ENCODE peak calls at places on chromosomes 13 and 19, in nine cellular contexts. N is neuronal stem cell, F is endothelial cell of umbilical vein, J is fibroblast of lung, X is trophoblast cell, A is colonic mucosa, U is GM23248, B is SK-N-SH, G is DND-41. K is an unnamed sample.

GRCh38 chr19:18173054-18173571 is 500 bp upstream of the IFI30 start:
- DNase-seq in N (no peak), F (no peak), J (no peak), X (peak), A (no peak), U (peak), B (no peak), G (no peak), K (peak)

GRCh38 chr13:34357435-34358232 is 539.7 kb downstream of the RFC3 start:
- DNase-seq in N (no peak), F (peak), J (peak), X (no peak), A (no peak), U (peak), B (no peak), G (no peak), K (no peak)

GRCh38 chr13:33111414-33112110 is 95.3 kb downstream of the KL start:
- DNase-seq in N (no peak), F (peak), J (peak), X (no peak), A (peak), U (peak), B (no peak), G (no peak), K (no peak)

GRCh38 chr13:104571161-104571889 is 1505.1 kb upstream of the SLC10A2 start:
- DNase-seq in N (peak), F (peak), J (peak), X (peak), A (peak), U (peak), B (peak), G (peak), K (no peak)

GRCh38 chr13:26515721-26516120 is 41.8 kb upstream of the WASF3 start:
- DNase-seq in N (no peak), F (no peak), J (no peak), X (no peak), A (no peak), U (no peak), B (no peak), G (no peak), K (no peak)

GRCh38 chr13:43411211-43411610 is 375.6 kb downstream of the ENOX1 start:
- DNase-seq in N (no peak), F (no peak), J (no peak), X (no peak), A (no peak), U (no peak), B (no peak), G (no peak), K (no peak)

GRCh38 chr13:26710166-26710565 is 50.4 kb downstream of the GPR12 start:
- DNase-seq in N (no peak), F (no peak), J (no peak), X (no peak), A (no peak), U (no peak), B (no peak), G (no peak), K (no peak)

GRCh38 chr13:44108345-44108858 is 228.7 kb downstream of the LACC1 start:
- DNase-seq in N (no peak), F (peak), J (no peak), X (peak), A (peak), U (no peak), B (no peak), G (no peak), K (peak)

GRCh38 chr19:31451686-31452325 is 102.6 kb upstream of the TSHZ3 start:
- DNase-seq in N (no peak), F (no peak), J (peak), X (peak), A (no peak), U (peak), B (no peak), G (no peak), K (no peak)

GRCh38 chr19:16850133-16850532 is 20.9 kb downstream of the SIN3B start:
- DNase-seq in N (no peak), F (no peak), J (peak), X (no peak), A (no peak), U (peak), B (no peak), G (no peak), K (no peak)

GRCh38 chr13:94413545-94413944 is 65.9 kb downstream of the DCT start:
- DNase-seq in N (no peak), F (no peak), J (no peak), X (no peak), A (no peak), U (no peak), B (no peak), G (no peak), K (no peak)

GRCh38 chr19:56282809-56283208 is 10.3 kb downstream of the EDDM13 start:
- DNase-seq in N (no peak), F (no peak), J (no peak), X (no peak), A (no peak), U (no peak), B (no peak), G (no peak), K (no peak)

GRCh38 chr13:24153347-24153746 is 7.2 kb upstream of the SPATA13 start:
- DNase-seq in N (no peak), F (no peak), J (no peak), X (no peak), A (no peak), U (no peak), B (no peak), G (no peak), K (no peak)

GRCh38 chr19:42410371-42410770 is 16.8 kb downstream of the LIPE start:
- DNase-seq in N (no peak), F (no peak), J (no peak), X (no peak), A (no peak), U (no peak), B (no peak), G (no peak), K (peak)

GRCh38 chr13:41751734-41752445 is 209.0 kb downstream of the VWA8 start:
- DNase-seq in N (no peak), F (no peak), J (no peak), X (no peak), A (no peak), U (no peak), B (no peak), G (no peak), K (no peak)

GRCh38 chr19:46069841-46070341 is 29.1 kb upstream of the IGFL4 start:
- DNase-seq in N (no peak), F (peak), J (peak), X (peak), A (no peak), U (peak), B (no peak), G (no peak), K (no peak)

GRCh38 chr13:87923713-87924112 is 252.5 kb downstream of the SLITRK5 start:
- DNase-seq in N (no peak), F (no peak), J (no peak), X (no peak), A (no peak), U (no peak), B (no peak), G (no peak), K (no peak)

GRCh38 chr19:11535792-11536595 is 2.7 kb upstream of the CNN1 start:
- DNase-seq in N (peak), F (peak), J (peak), X (peak), A (peak), U (peak), B (peak), G (peak), K (peak)

GRCh38 chr19:6803036-6803404 is 30.5 kb downstream of the VAV1 start:
- DNase-seq in N (no peak), F (no peak), J (no peak), X (no peak), A (no peak), U (no peak), B (no peak), G (no peak), K (no peak)

GRCh38 chr13:27534108-27534975 is 84.0 kb upstream of the MTIF3 start:
- DNase-seq in N (no peak), F (no peak), J (no peak), X (no peak), A (no peak), U (no peak), B (no peak), G (no peak), K (no peak)

GRCh38 chr19:47280183-47280797 is 5.6 kb downstream of the INAFM1 start:
- DNase-seq in N (no peak), F (peak), J (no peak), X (peak), A (no peak), U (peak), B (peak), G (peak), K (no peak)

GRCh38 chr13:108920137-108920536 is 290.7 kb downstream of the MYO16 start:
- DNase-seq in N (no peak), F (no peak), J (no peak), X (no peak), A (no peak), U (no peak), B (no peak), G (no peak), K (no peak)

GRCh38 chr19:48991823-48992570 is 1.1 kb downstream of the GYS1 start:
- DNase-seq in N (no peak), F (peak), J (peak), X (peak), A (peak), U (peak), B (peak), G (peak), K (no peak)

GRCh38 chr19:41801682-41802317 is 5.4 kb downstream of the CEACAM3 start:
- DNase-seq in N (no peak), F (no peak), J (no peak), X (peak), A (no peak), U (no peak), B (no peak), G (no peak), K (no peak)

GRCh38 chr19:9528757-9529336 is 9.6 kb downstream of the ZNF426 start:
- DNase-seq in N (no peak), F (peak), J (peak), X (no peak), A (no peak), U (peak), B (no peak), G (no peak), K (no peak)

GRCh38 chr19:15378529-15379082 is 981 bp downstream of the AKAP8 start:
- DNase-seq in N (peak), F (peak), J (peak), X (peak), A (peak), U (peak), B (peak), G (peak), K (peak)

GRCh38 chr13:111326981-111327642 is 6.7 kb downstream of the TEX29 start:
- DNase-seq in N (no peak), F (no peak), J (no peak), X (no peak), A (no peak), U (no peak), B (no peak), G (no peak), K (no peak)

GRCh38 chr13:100438059-100438788 is 150.4 kb downstream of the GGACT start:
- DNase-seq in N (no peak), F (no peak), J (no peak), X (no peak), A (no peak), U (no peak), B (no peak), G (no peak), K (no peak)

GRCh38 chr13:74641586-74641985 is 507.4 kb upstream of the KLF12 start:
- DNase-seq in N (no peak), F (no peak), J (peak), X (no peak), A (no peak), U (peak), B (no peak), G (no peak), K (no peak)

GRCh38 chr13:107351305-107351704 is 783.4 kb upstream of the ARGLU1 start:
- DNase-seq in N (no peak), F (peak), J (peak), X (peak), A (no peak), U (no peak), B (no peak), G (no peak), K (no peak)

GRCh38 chr13:67119481-67119883 is 110.7 kb downstream of the PCDH9 start:
- DNase-seq in N (no peak), F (peak), J (peak), X (peak), A (no peak), U (peak), B (no peak), G (no peak), K (no peak)

GRCh38 chr19:32324631-32325215 is 20.7 kb upstream of the ZNF507 start:
- DNase-seq in N (no peak), F (no peak), J (no peak), X (no peak), A (no peak), U (peak), B (no peak), G (no peak), K (no peak)

GRCh38 chr13:108269601-108270328 is at the start of gene TNFSF13B:
- DNase-seq in N (no peak), F (peak), J (peak), X (peak), A (peak), U (peak), B (peak), G (no peak), K (peak)

GRCh38 chr13:78650725-78651083 is 8.3 kb downstream of the OBI1 start:
- DNase-seq in N (no peak), F (no peak), J (no peak), X (no peak), A (no peak), U (peak), B (no peak), G (no peak), K (no peak)

DNA sequence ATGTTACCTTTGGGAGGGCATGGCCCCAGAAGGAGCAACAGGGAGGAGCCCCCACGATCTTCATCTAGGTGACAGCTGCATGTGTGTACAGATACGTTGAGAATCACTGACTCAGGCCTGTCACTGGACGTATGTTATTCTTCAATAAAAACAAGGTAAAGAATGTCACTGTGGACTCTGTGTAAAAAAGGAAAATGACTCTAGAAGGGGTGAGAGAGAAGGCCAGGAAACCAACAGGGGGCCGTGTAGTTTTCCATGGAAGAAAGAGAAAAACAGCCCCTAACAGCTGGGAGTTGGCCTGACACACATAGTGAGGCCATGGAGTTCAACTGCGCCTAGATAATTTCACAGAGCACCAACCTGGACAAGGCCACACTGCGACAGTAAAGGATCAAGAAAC is 1.9 kb upstream of the LYPD3 start:
- DNase-seq in N (no peak), F (no peak), J (no peak), X (no peak), A (no peak), U (no peak), B (no peak), G (no peak), K (no peak)
- H3K9ac ChIP-seq in N (no peak), F (no peak), J (no peak), X (no peak), A (no peak), U (no peak), B (no peak), G (no peak), K (no peak)

GRCh38 chr19:14349426-14349825 is 31.8 kb upstream of the ADGRE5 start:
- DNase-seq in N (no peak), F (no peak), J (no peak), X (no peak), A (no peak), U (no peak), B (no peak), G (no peak), K (no peak)

GRCh38 chr19:14350302-14350701 is 30.9 kb upstream of the ADGRE5 start:
- DNase-seq in N (no peak), F (no peak), J (no peak), X (no peak), A (no peak), U (no peak), B (no peak), G (no peak), K (no peak)

GRCh38 chr19:14350866-14351265 is 30.4 kb upstream of the ADGRE5 start:
- DNase-seq in N (no peak), F (no peak), J (no peak), X (no peak), A (no peak), U (no peak), B (no peak), G (no peak), K (no peak)

GRCh38 chr19:14346279-14346678 is 35.0 kb upstream of the ADGRE5 start:
- DNase-seq in N (no peak), F (no peak), J (no peak), X (no peak), A (no peak), U (no peak), B (no peak), G (no peak), K (no peak)

DNA sequence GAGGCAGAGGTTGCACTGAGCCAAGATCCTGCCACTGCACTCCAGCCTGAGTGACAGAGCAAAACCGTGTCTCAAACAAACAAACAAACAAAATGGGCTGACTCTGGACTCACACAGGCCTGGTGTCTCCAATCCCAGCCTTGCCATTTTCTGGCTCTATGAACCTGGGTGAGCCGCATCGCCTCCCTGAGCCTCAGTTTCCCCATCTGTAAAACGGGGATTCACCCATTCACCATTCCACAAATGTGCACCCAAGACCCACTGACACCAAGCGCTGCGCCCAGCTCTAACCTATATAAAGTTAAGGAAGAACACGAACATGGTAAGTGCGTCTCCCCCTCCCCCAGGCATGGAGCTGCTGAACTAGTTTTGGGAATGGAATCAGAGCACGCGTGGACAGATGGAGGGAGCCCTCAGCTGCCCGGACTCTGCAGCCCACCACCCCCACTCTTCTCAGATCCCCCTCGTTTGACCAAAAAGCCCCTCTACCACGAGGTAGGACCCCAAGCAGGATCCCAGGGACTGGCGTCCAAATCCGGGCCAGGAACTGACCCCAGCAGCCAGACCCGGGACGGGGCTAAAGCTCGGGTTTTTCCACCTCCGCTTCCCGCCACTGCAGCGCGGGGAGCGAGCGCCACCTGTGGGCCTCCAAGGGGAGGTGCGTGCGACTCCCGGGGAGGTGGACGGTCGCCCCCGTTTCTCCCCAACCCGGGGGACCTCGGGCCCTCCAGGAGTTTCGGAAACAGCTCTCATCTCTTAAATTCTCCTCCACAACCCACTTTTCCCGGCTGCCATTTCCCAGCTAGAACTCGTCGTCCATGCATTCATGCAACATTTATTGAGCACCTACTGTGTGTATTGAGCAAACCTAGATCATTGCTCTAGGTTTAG is 33.0 kb upstream of the ADGRE5 start:
- DNase-seq in N (peak), F (peak), J (peak), X (peak), A (peak), U (peak), B (peak), G (peak), K (peak)
- H3K4me3 ChIP-seq in N (no peak), F (no peak), J (no peak), X (no peak), A (peak), U (peak), B (peak), G (no peak), K (no peak)

DNA sequence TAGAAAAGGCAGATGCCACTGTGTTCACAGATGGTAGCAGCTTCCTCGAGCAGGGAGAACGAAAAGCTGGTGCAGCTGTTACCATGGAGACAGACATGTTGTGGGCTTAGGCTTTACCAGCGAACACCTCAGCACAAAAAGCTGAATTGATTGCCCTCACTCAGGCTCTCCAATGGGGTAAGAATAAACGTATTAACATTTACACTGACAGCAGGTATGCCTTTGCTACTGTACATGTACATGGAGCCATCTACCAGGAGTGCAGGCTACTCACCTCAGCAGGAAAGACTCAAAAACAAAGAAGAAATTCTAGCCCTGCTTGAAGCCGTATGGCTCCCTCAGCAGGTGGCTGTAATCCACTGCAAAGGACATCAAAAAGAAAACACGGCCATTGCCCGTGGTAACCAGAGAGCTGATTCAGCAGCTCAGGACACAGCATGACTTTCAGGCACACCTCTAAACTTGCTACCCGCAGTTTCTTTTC is 197.7 kb downstream of the ZNF737 start:
- DNase-seq in N (peak), F (no peak), J (no peak), X (peak), A (no peak), U (no peak), B (no peak), G (no peak), K (no peak)
- H3K9ac ChIP-seq in N (no peak), F (no peak), J (no peak), X (no peak), A (no peak), U (no peak), B (no peak), G (no peak), K (no peak)

GRCh38 chr19:36110487-36111199 is at the start of gene OVOL3:
- DNase-seq in N (no peak), F (no peak), J (no peak), X (no peak), A (no peak), U (no peak), B (no peak), G (no peak), K (no peak)
- H3K4me3 ChIP-seq in N (no peak), F (no peak), J (no peak), X (no peak), A (no peak), U (no peak), B (no peak), G (no peak), K (no peak)

K was measured in kidney.